ENCODE peak calls at places on chromosomes 12 and 14, in seven cellular contexts. T, H, Z, V, U, J and Y are unnamed samples.

GRCh38 chr14:56120091-56120632 is 2.0 kb downstream of the PELI2 start:
- DNase-seq in T (peak), H (no peak), Z (peak), V (peak), U (peak), J (no peak), Y (no peak)

GRCh38 chr12:117189725-117190209 is 503 bp downstream of the FBXO21 start:
- DNase-seq in T (no peak), H (peak), Z (peak), V (peak), U (peak), J (peak), Y (no peak)

GRCh38 chr12:121301876-121302275 is 5.4 kb upstream of the CAMKK2 start:
- DNase-seq in T (no peak), H (no peak), Z (no peak), V (no peak), U (no peak), J (no peak), Y (no peak)

GRCh38 chr14:21626491-21627230 is 8.1 kb downstream of the OR10G2 start:
- DNase-seq in T (no peak), H (no peak), Z (peak), V (no peak), U (no peak), J (peak), Y (no peak)

GRCh38 chr12:96141216-96141944 is 52.8 kb upstream of the ELK3 start:
- DNase-seq in T (no peak), H (no peak), Z (peak), V (no peak), U (no peak), J (no peak), Y (no peak)

GRCh38 chr14:35405304-35405996 is 901 bp upstream of the NFKBIA start:
- DNase-seq in T (peak), H (peak), Z (no peak), V (peak), U (peak), J (no peak), Y (no peak)

GRCh38 chr14:104558231-104559042 is 21.1 kb upstream of the C14orf180 start:
- DNase-seq in T (no peak), H (peak), Z (no peak), V (no peak), U (peak), J (no peak), Y (no peak)

GRCh38 chr14:92930737-92931602 is 8.0 kb downstream of the CHGA start:
- DNase-seq in T (peak), H (no peak), Z (no peak), V (no peak), U (no peak), J (peak), Y (no peak)

GRCh38 chr14:85530626-85531025 is 682 bp downstream of the FLRT2 start:
- DNase-seq in T (no peak), H (no peak), Z (no peak), V (no peak), U (no peak), J (no peak), Y (no peak)

GRCh38 chr14:72521968-72522741 is 371.7 kb downstream of the DPF3 start:
- DNase-seq in T (no peak), H (no peak), Z (peak), V (no peak), U (no peak), J (no peak), Y (no peak)

GRCh38 chr12:15230137-15230536 is 8.9 kb upstream of the RERG start:
- DNase-seq in T (no peak), H (no peak), Z (no peak), V (no peak), U (no peak), J (no peak), Y (no peak)

GRCh38 chr14:55482936-55483605 is 42.7 kb upstream of the TBPL2 start:
- DNase-seq in T (no peak), H (no peak), Z (no peak), V (no peak), U (no peak), J (peak), Y (no peak)

GRCh38 chr14:104293231-104293841 is 154.9 kb downstream of the KIF26A start:
- DNase-seq in T (no peak), H (peak), Z (no peak), V (peak), U (peak), J (no peak), Y (no peak)

GRCh38 chr12:85627584-85627983 is 208.6 kb downstream of the RASSF9 start:
- DNase-seq in T (no peak), H (no peak), Z (peak), V (no peak), U (no peak), J (peak), Y (peak)

GRCh38 chr12:6582196-6582595 is 14.1 kb upstream of the NOP2 start:
- DNase-seq in T (no peak), H (no peak), Z (no peak), V (no peak), U (no peak), J (no peak), Y (no peak)
- TF ChIP-seq CTCF in T (no peak), H (no peak), Z (no peak), V (no peak), U (peak), J (peak), Y (peak)

GRCh38 chr12:54033106-54033979 is 493 bp downstream of the HOXC5 start:
- DNase-seq in T (peak), H (no peak), Z (no peak), V (no peak), U (no peak), J (peak), Y (no peak)

GRCh38 chr12:54035561-54036377 is 2.9 kb downstream of the HOXC5 start:
- DNase-seq in T (no peak), H (no peak), Z (no peak), V (no peak), U (no peak), J (no peak), Y (no peak)

GRCh38 chr12:54034784-54035310 is 2.0 kb downstream of the HOXC5 start:
- DNase-seq in T (no peak), H (no peak), Z (no peak), V (no peak), U (no peak), J (no peak), Y (no peak)

GRCh38 chr12:54032627-54033100 is at the start of gene HOXC5:
- DNase-seq in T (peak), H (no peak), Z (peak), V (peak), U (peak), J (peak), Y (no peak)

GRCh38 chr12:54033980-54034783 is 1.3 kb downstream of the HOXC5 start:
- DNase-seq in T (no peak), H (no peak), Z (no peak), V (no peak), U (no peak), J (peak), Y (no peak)
- H3K27ac ChIP-seq in T (no peak), H (no peak), Z (no peak), V (no peak), U (peak), J (no peak), Y (no peak)

DNA sequence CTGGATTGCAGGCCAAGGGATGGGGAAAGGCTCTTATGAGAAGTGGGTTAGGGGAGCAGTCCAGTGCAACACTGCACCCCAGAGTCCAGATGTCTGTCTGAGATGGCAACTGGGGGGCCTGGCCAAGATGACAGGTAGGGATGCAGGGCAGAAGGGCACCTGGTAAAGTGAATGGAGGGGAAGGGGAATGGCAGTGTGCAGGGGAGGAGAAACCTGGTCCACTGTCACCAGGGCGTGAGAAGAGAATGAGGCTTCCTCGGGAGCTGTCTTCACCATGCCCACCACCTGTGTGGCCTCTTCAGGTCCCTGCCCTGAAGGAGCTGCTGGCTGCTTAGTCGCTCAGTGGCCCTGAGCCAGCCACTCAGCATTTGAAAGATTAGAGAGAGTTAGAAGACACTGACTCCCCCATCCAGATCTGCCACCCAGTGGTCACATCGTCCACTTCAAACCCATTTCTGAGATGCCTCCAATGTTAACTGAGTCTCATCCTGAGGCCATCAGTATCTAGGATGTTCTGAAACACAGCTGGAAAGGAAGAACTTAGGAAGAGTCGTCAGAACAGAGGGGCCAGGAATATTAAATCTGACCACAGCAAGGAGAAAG is 57.3 kb downstream of the PLEKHG3 start:
- DNase-seq in T (peak), H (peak), Z (peak), V (no peak), U (no peak), J (no peak), Y (no peak)
- TF ChIP-seq CTCF in T (no peak), H (no peak), Z (peak), V (no peak), U (peak), J (peak), Y (peak)

GRCh38 chr14:28494196-28494595 is 272.4 kb upstream of the FOXG1 start:
- DNase-seq in T (no peak), H (no peak), Z (no peak), V (no peak), U (no peak), J (peak), Y (no peak)
- H3K27ac ChIP-seq in T (no peak), H (no peak), Z (no peak), V (no peak), U (no peak), J (peak), Y (no peak)

GRCh38 chr12:98644433-98644711 is 216 bp downstream of the IKBIP start:
- DNase-seq in T (no peak), H (no peak), Z (no peak), V (no peak), U (peak), J (peak), Y (no peak)
- TF ChIP-seq CTCF in T (no peak), H (no peak), Z (peak), V (no peak), U (no peak), J (peak), Y (no peak)

GRCh38 chr14:69008411-69008810 is 29.3 kb upstream of the ACTN1 start:
- DNase-seq in T (no peak), H (no peak), Z (peak), V (no peak), U (no peak), J (no peak), Y (no peak)
- H3K27ac ChIP-seq in T (no peak), H (no peak), Z (peak), V (peak), U (no peak), J (no peak), Y (peak)